ENCODE peak calls at places on chromosomes 11 and 22, in eight cellular contexts. One of them, this sample, is unnamed.

GRCh38 chr11:106642331-106642730 is 375.9 kb downstream of the GUCY1A2 start:
- DNase-seq in heart right ventricle: no peak
- DNase-seq in ovary: no peak
- DNase-seq in HCT116: no peak
- DNase-seq in IMR-90: peak; percentile 91
- DNase-seq in heart left ventricle: no peak
- DNase-seq in psoas muscle: no peak
- DNase-seq in left ventricle myocardium inferior: no peak
- DNase-seq in this sample: no peak

GRCh38 chr11:131737357-131737756 is 366.9 kb downstream of the NTM start:
- DNase-seq in heart right ventricle: no peak
- DNase-seq in ovary: no peak
- DNase-seq in HCT116: no peak
- DNase-seq in IMR-90: no peak
- DNase-seq in heart left ventricle: no peak
- DNase-seq in psoas muscle: no peak
- DNase-seq in left ventricle myocardium inferior: no peak
- DNase-seq in this sample: no peak

GRCh38 chr11:94493146-94493442 is 550 bp downstream of the MRE11 start:
- DNase-seq in heart right ventricle: no peak
- DNase-seq in ovary: no peak
- DNase-seq in HCT116: no peak
- DNase-seq in IMR-90: no peak
- DNase-seq in heart left ventricle: no peak
- DNase-seq in psoas muscle: no peak
- DNase-seq in left ventricle myocardium inferior: no peak
- DNase-seq in this sample: no peak

GRCh38 chr11:117457031-117457785 is 129.6 kb downstream of the CEP164 start:
- DNase-seq in heart right ventricle: no peak
- DNase-seq in ovary: no peak
- DNase-seq in HCT116: no peak
- DNase-seq in IMR-90: no peak
- DNase-seq in heart left ventricle: no peak
- DNase-seq in psoas muscle: no peak
- DNase-seq in left ventricle myocardium inferior: no peak
- DNase-seq in this sample: no peak

GRCh38 chr22:49767355-49768062 is 60.2 kb downstream of the BRD1 start:
- DNase-seq in heart right ventricle: no peak
- DNase-seq in ovary: no peak
- DNase-seq in HCT116: peak; percentile 42
- DNase-seq in IMR-90: peak; percentile 57
- DNase-seq in heart left ventricle: peak; percentile 38
- DNase-seq in psoas muscle: peak; percentile 14
- DNase-seq in left ventricle myocardium inferior: peak; percentile 7
- DNase-seq in this sample: no peak

GRCh38 chr11:131867457-131868257 is 497.2 kb downstream of the NTM start:
- DNase-seq in heart right ventricle: peak; percentile 64
- DNase-seq in ovary: no peak
- DNase-seq in HCT116: no peak
- DNase-seq in IMR-90: peak; percentile 89
- DNase-seq in heart left ventricle: peak; percentile 76
- DNase-seq in psoas muscle: peak; percentile 53
- DNase-seq in left ventricle myocardium inferior: peak; percentile 63
- DNase-seq in this sample: peak; percentile 19

GRCh38 chr11:11435673-11436072 is 82.6 kb upstream of the CSNK2A3 start:
- DNase-seq in heart right ventricle: no peak
- DNase-seq in ovary: no peak
- DNase-seq in HCT116: no peak
- DNase-seq in IMR-90: no peak
- DNase-seq in heart left ventricle: no peak
- DNase-seq in psoas muscle: no peak
- DNase-seq in left ventricle myocardium inferior: no peak
- DNase-seq in this sample: peak; percentile 46

GRCh38 chr22:49910229-49911155 is 7.7 kb downstream of the ALG12 start:
- DNase-seq in heart right ventricle: no peak
- DNase-seq in ovary: no peak
- DNase-seq in HCT116: no peak
- DNase-seq in IMR-90: no peak
- DNase-seq in heart left ventricle: no peak
- DNase-seq in psoas muscle: no peak
- DNase-seq in left ventricle myocardium inferior: no peak
- DNase-seq in this sample: no peak

GRCh38 chr11:126397016-126397415 is 41.5 kb downstream of the ST3GAL4 start:
- DNase-seq in heart right ventricle: no peak
- DNase-seq in ovary: no peak
- DNase-seq in HCT116: no peak
- DNase-seq in IMR-90: no peak
- DNase-seq in heart left ventricle: no peak
- DNase-seq in psoas muscle: no peak
- DNase-seq in left ventricle myocardium inferior: no peak
- DNase-seq in this sample: no peak

GRCh38 chr11:118845369-118845768 is 38.3 kb upstream of the CXCR5 start:
- DNase-seq in heart right ventricle: no peak
- DNase-seq in ovary: no peak
- DNase-seq in HCT116: no peak
- DNase-seq in IMR-90: peak; percentile 70
- DNase-seq in heart left ventricle: no peak
- DNase-seq in psoas muscle: no peak
- DNase-seq in left ventricle myocardium inferior: no peak
- DNase-seq in this sample: no peak

GRCh38 chr22:37095113-37095512 is 14.4 kb downstream of the TMPRSS6 start:
- DNase-seq in heart right ventricle: no peak
- DNase-seq in ovary: no peak
- DNase-seq in HCT116: no peak
- DNase-seq in IMR-90: no peak
- DNase-seq in heart left ventricle: no peak
- DNase-seq in psoas muscle: no peak
- DNase-seq in left ventricle myocardium inferior: no peak
- DNase-seq in this sample: no peak

GRCh38 chr11:6746086-6746618 is 25.6 kb downstream of the OR2AG2 start:
- DNase-seq in heart right ventricle: no peak
- DNase-seq in ovary: no peak
- DNase-seq in HCT116: no peak
- DNase-seq in IMR-90: no peak
- DNase-seq in heart left ventricle: no peak
- DNase-seq in psoas muscle: no peak
- DNase-seq in left ventricle myocardium inferior: no peak
- DNase-seq in this sample: no peak

GRCh38 chr11:73141309-73142127 is 600 bp downstream of the FCHSD2 start:
- DNase-seq in heart right ventricle: peak; percentile 80
- DNase-seq in ovary: peak; percentile 74
- DNase-seq in HCT116: peak; percentile 13
- DNase-seq in IMR-90: peak; percentile 69
- DNase-seq in heart left ventricle: peak; percentile 90
- DNase-seq in psoas muscle: peak; percentile 80
- DNase-seq in left ventricle myocardium inferior: peak; percentile 83
- DNase-seq in this sample: peak; percentile 74

GRCh38 chr11:73140213-73141030 is 1.7 kb downstream of the FCHSD2 start:
- DNase-seq in heart right ventricle: peak; percentile 42
- DNase-seq in ovary: no peak
- DNase-seq in HCT116: no peak
- DNase-seq in IMR-90: peak; percentile 52
- DNase-seq in heart left ventricle: no peak
- DNase-seq in psoas muscle: peak; percentile 28
- DNase-seq in left ventricle myocardium inferior: peak; percentile 40
- DNase-seq in this sample: peak; percentile 30

GRCh38 chr11:73142128-73142377 is at the start of gene FCHSD2:
- DNase-seq in heart right ventricle: no peak
- DNase-seq in ovary: no peak
- DNase-seq in HCT116: no peak
- DNase-seq in IMR-90: no peak
- DNase-seq in heart left ventricle: no peak
- DNase-seq in psoas muscle: no peak
- DNase-seq in left ventricle myocardium inferior: no peak
- DNase-seq in this sample: no peak

GRCh38 chr11:73139476-73140198 is 2.5 kb downstream of the FCHSD2 start:
- DNase-seq in heart right ventricle: no peak
- DNase-seq in ovary: no peak
- DNase-seq in HCT116: no peak
- DNase-seq in IMR-90: peak; percentile 49
- DNase-seq in heart left ventricle: no peak
- DNase-seq in psoas muscle: no peak
- DNase-seq in left ventricle myocardium inferior: no peak
- DNase-seq in this sample: no peak

GRCh38 chr11:73141031-73141308 is 1.1 kb downstream of the FCHSD2 start:
- DNase-seq in heart right ventricle: no peak
- DNase-seq in ovary: peak; percentile 21
- DNase-seq in HCT116: no peak
- DNase-seq in IMR-90: no peak
- DNase-seq in heart left ventricle: peak; percentile 66
- DNase-seq in psoas muscle: peak; percentile 38
- DNase-seq in left ventricle myocardium inferior: peak; percentile 41
- DNase-seq in this sample: peak; percentile 21
- H3K4me1 ChIP-seq in heart right ventricle: no peaks in the 10 kb centered on the region
- H3K4me1 ChIP-seq in ovary: no peaks in the 10 kb centered on the region
- H3K4me1 ChIP-seq in HCT116: peaks cover 8% of the 10 kb centered on the region
- H3K4me1 ChIP-seq in IMR-90: peaks cover 10% of the 10 kb centered on the region
- H3K4me1 ChIP-seq in heart left ventricle: peaks cover 20% of the 10 kb centered on the region
- H3K4me1 ChIP-seq in psoas muscle: peaks cover 18% of the 10 kb centered on the region
- H3K4me1 ChIP-seq in left ventricle myocardium inferior: peaks cover 81% of the 10 kb centered on the region
- H3K4me1 ChIP-seq in this sample: no peaks in the 10 kb centered on the region

GRCh38 chr11:1570896-1571759 is 943 bp downstream of the DUSP8 start:
- DNase-seq in heart right ventricle: no peak
- DNase-seq in ovary: no peak
- DNase-seq in HCT116: no peak
- DNase-seq in IMR-90: no peak
- DNase-seq in heart left ventricle: no peak
- DNase-seq in psoas muscle: peak; percentile 21
- DNase-seq in left ventricle myocardium inferior: no peak
- DNase-seq in this sample: no peak

GRCh38 chr11:1571760-1572199 is 291 bp downstream of the DUSP8 start:
- DNase-seq in heart right ventricle: no peak
- DNase-seq in ovary: no peak
- DNase-seq in HCT116: no peak
- DNase-seq in IMR-90: no peak
- DNase-seq in heart left ventricle: no peak
- DNase-seq in psoas muscle: no peak
- DNase-seq in left ventricle myocardium inferior: no peak
- DNase-seq in this sample: no peak

GRCh38 chr11:1570001-1570453 is 2.0 kb downstream of the DUSP8 start:
- DNase-seq in heart right ventricle: no peak
- DNase-seq in ovary: no peak
- DNase-seq in HCT116: no peak
- DNase-seq in IMR-90: no peak
- DNase-seq in heart left ventricle: no peak
- DNase-seq in psoas muscle: no peak
- DNase-seq in left ventricle myocardium inferior: no peak
- DNase-seq in this sample: no peak

GRCh38 chr11:1569251-1569780 is 2.8 kb downstream of the DUSP8 start:
- DNase-seq in heart right ventricle: no peak
- DNase-seq in ovary: no peak
- DNase-seq in HCT116: no peak
- DNase-seq in IMR-90: no peak
- DNase-seq in heart left ventricle: no peak
- DNase-seq in psoas muscle: no peak
- DNase-seq in left ventricle myocardium inferior: no peak
- DNase-seq in this sample: no peak

GRCh38 chr11:1570531-1570895 is 1.6 kb downstream of the DUSP8 start:
- DNase-seq in heart right ventricle: no peak
- DNase-seq in ovary: no peak
- DNase-seq in HCT116: no peak
- DNase-seq in IMR-90: no peak
- DNase-seq in heart left ventricle: no peak
- DNase-seq in psoas muscle: no peak
- DNase-seq in left ventricle myocardium inferior: no peak
- DNase-seq in this sample: no peak
- H3K4me3 ChIP-seq in heart right ventricle: no peak overlapping the region
- H3K4me3 ChIP-seq in ovary: no peak overlapping the region
- H3K4me3 ChIP-seq in HCT116: peak overlapping the region; percentile 65
- H3K4me3 ChIP-seq in IMR-90: peak overlapping the region; percentile 58
- H3K4me3 ChIP-seq in heart left ventricle: no peak overlapping the region
- H3K4me3 ChIP-seq in psoas muscle: peak overlapping the region; percentile 73
- H3K4me3 ChIP-seq in left ventricle myocardium inferior: peak overlapping the region; percentile 82
- H3K4me3 ChIP-seq in this sample: peak overlapping the region; percentile 53

GRCh38 chr22:33917744-33918406 is 2.4 kb downstream of the LARGE1 start:
- DNase-seq in heart right ventricle: no peak
- DNase-seq in ovary: no peak
- DNase-seq in HCT116: no peak
- DNase-seq in IMR-90: peak; percentile 50
- DNase-seq in heart left ventricle: no peak
- DNase-seq in psoas muscle: no peak
- DNase-seq in left ventricle myocardium inferior: no peak
- DNase-seq in this sample: no peak

GRCh38 chr22:33913188-33913587 is 7.1 kb downstream of the LARGE1 start:
- DNase-seq in heart right ventricle: no peak
- DNase-seq in ovary: no peak
- DNase-seq in HCT116: no peak
- DNase-seq in IMR-90: no peak
- DNase-seq in heart left ventricle: no peak
- DNase-seq in psoas muscle: no peak
- DNase-seq in left ventricle myocardium inferior: no peak
- DNase-seq in this sample: no peak

GRCh38 chr22:33914131-33914530 is 6.1 kb downstream of the LARGE1 start:
- DNase-seq in heart right ventricle: no peak
- DNase-seq in ovary: no peak
- DNase-seq in HCT116: no peak
- DNase-seq in IMR-90: no peak
- DNase-seq in heart left ventricle: no peak
- DNase-seq in psoas muscle: no peak
- DNase-seq in left ventricle myocardium inferior: no peak
- DNase-seq in this sample: no peak

GRCh38 chr22:33918676-33919590 is 1.3 kb downstream of the LARGE1 start:
- DNase-seq in heart right ventricle: no peak
- DNase-seq in ovary: no peak
- DNase-seq in HCT116: no peak
- DNase-seq in IMR-90: peak; percentile 45
- DNase-seq in heart left ventricle: no peak
- DNase-seq in psoas muscle: no peak
- DNase-seq in left ventricle myocardium inferior: no peak
- DNase-seq in this sample: no peak

GRCh38 chr22:33914699-33915098 is 5.6 kb downstream of the LARGE1 start:
- DNase-seq in heart right ventricle: no peak
- DNase-seq in ovary: no peak
- DNase-seq in HCT116: no peak
- DNase-seq in IMR-90: no peak
- DNase-seq in heart left ventricle: no peak
- DNase-seq in psoas muscle: no peak
- DNase-seq in left ventricle myocardium inferior: no peak
- DNase-seq in this sample: no peak
- H3K4me1 ChIP-seq in heart right ventricle: no peaks in the 10 kb centered on the region
- H3K4me1 ChIP-seq in ovary: peaks cover 5% of the 10 kb centered on the region
- H3K4me1 ChIP-seq in HCT116: no peaks in the 10 kb centered on the region
- H3K4me1 ChIP-seq in IMR-90: peaks cover 2% of the 10 kb centered on the region
- H3K4me1 ChIP-seq in heart left ventricle: peaks cover 5% of the 10 kb centered on the region
- H3K4me1 ChIP-seq in psoas muscle: peaks cover 35% of the 10 kb centered on the region
- H3K4me1 ChIP-seq in left ventricle myocardium inferior: peaks cover 91% of the 10 kb centered on the region
- H3K4me1 ChIP-seq in this sample: peaks cover 3% of the 10 kb centered on the region

DNA sequence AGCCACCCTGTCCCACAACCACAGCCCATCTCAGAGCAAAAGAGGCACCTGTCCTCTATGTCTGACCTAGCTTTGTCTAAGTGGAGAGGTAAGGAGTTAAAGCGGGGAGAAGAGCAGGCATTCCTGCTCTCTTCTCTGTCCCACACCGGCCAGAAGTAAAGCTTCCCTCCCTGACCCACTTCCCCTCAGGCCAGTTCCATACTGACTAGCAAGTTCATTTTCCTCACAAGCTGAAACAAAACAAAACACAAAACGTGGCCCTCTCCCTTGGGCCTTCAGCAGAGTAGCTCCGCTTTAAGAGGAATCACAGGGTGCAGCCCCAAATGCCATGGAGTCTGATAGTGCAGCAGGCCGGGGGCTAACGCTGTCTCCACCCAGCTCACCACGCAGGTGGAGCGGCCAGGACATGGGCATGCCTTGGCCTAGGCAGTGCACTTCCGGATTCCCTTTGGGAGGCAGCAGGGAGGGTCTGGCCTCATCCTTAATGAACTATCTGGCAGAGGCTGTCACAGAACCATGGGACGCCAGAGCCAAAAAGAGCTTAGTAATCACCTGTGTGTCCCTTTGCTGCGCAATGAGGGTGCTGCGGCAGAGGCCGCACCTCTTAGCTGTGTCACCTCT is 34.0 kb downstream of the FLI1 start:
- DNase-seq in heart right ventricle: no peak
- DNase-seq in ovary: no peak
- DNase-seq in HCT116: no peak
- DNase-seq in IMR-90: no peak
- DNase-seq in heart left ventricle: no peak
- DNase-seq in psoas muscle: no peak
- DNase-seq in left ventricle myocardium inferior: no peak
- DNase-seq in this sample: no peak
- H3K4me3 ChIP-seq in heart right ventricle: no peak overlapping the region
- H3K4me3 ChIP-seq in ovary: no peak overlapping the region
- H3K4me3 ChIP-seq in HCT116: no peak overlapping the region
- H3K4me3 ChIP-seq in IMR-90: no peak overlapping the region
- H3K4me3 ChIP-seq in heart left ventricle: no peak overlapping the region
- H3K4me3 ChIP-seq in psoas muscle: no peak overlapping the region
- H3K4me3 ChIP-seq in left ventricle myocardium inferior: no peak overlapping the region
- H3K4me3 ChIP-seq in this sample: no peak overlapping the region